ENCODE peak calls at places on chromosomes 11 and 22, in five cellular contexts. One of them, this sample, is unnamed.

GRCh38 chr22:17198188-17199130 is 20.8 kb downstream of the ADA2 start:
- DNase-seq in adrenal gland: no peak
- DNase-seq in H1: peak; percentile 80
- DNase-seq in breast epithelium: no peak
- DNase-seq in prostate gland: peak; percentile 46
- DNase-seq in this sample: peak; percentile 41

GRCh38 chr22:48744967-48745841 is 1082.5 kb downstream of the BRD1 start:
- DNase-seq in adrenal gland: no peak
- DNase-seq in H1: no peak
- DNase-seq in breast epithelium: peak; percentile 33
- DNase-seq in prostate gland: peak; percentile 1
- DNase-seq in this sample: no peak

GRCh38 chr11:2775083-2775625 is 75.4 kb upstream of the KCNQ1OT1 start:
- DNase-seq in adrenal gland: peak; percentile 11
- DNase-seq in H1: no peak
- DNase-seq in breast epithelium: peak; percentile 36
- DNase-seq in prostate gland: peak; percentile 3
- DNase-seq in this sample: no peak

GRCh38 chr11:36073411-36074203 is 129.7 kb downstream of the LDLRAD3 start:
- DNase-seq in adrenal gland: peak; percentile 30
- DNase-seq in H1: no peak
- DNase-seq in breast epithelium: no peak
- DNase-seq in prostate gland: no peak
- DNase-seq in this sample: no peak

GRCh38 chr22:16695261-16695660 is 102.7 kb upstream of the CCT8L2 start:
- DNase-seq in adrenal gland: no peak
- DNase-seq in H1: no peak
- DNase-seq in breast epithelium: no peak
- DNase-seq in prostate gland: no peak
- DNase-seq in this sample: no peak

GRCh38 chr11:30313580-30313979 is 9.3 kb upstream of the ARL14EP start:
- DNase-seq in adrenal gland: no peak
- DNase-seq in H1: no peak
- DNase-seq in breast epithelium: no peak
- DNase-seq in prostate gland: no peak
- DNase-seq in this sample: no peak

GRCh38 chr22:32811788-32812187 is 10.3 kb downstream of the TIMP3 start:
- DNase-seq in adrenal gland: no peak
- DNase-seq in H1: no peak
- DNase-seq in breast epithelium: no peak
- DNase-seq in prostate gland: no peak
- DNase-seq in this sample: no peak

GRCh38 chr11:80955588-80955987 is 1514.8 kb upstream of the TENM4 start:
- DNase-seq in adrenal gland: no peak
- DNase-seq in H1: no peak
- DNase-seq in breast epithelium: no peak
- DNase-seq in prostate gland: no peak
- DNase-seq in this sample: no peak

GRCh38 chr11:47269829-47270305 is at the start of gene MADD:
- DNase-seq in adrenal gland: peak; percentile 86
- DNase-seq in H1: no peak
- DNase-seq in breast epithelium: peak; percentile 76
- DNase-seq in prostate gland: peak; percentile 70
- DNase-seq in this sample: peak; percentile 88

GRCh38 chr11:12077535-12078280 is 32.7 kb upstream of the MICAL2 start:
- DNase-seq in adrenal gland: no peak
- DNase-seq in H1: no peak
- DNase-seq in breast epithelium: no peak
- DNase-seq in prostate gland: no peak
- DNase-seq in this sample: no peak

GRCh38 chr11:41522899-41523672 is 63.6 kb upstream of the LRRC4C start:
- DNase-seq in adrenal gland: no peak
- DNase-seq in H1: no peak
- DNase-seq in breast epithelium: no peak
- DNase-seq in prostate gland: no peak
- DNase-seq in this sample: no peak

GRCh38 chr22:19959587-19960490 is 18.2 kb upstream of the TXNRD2 start:
- DNase-seq in adrenal gland: peak; percentile 60
- DNase-seq in H1: no peak
- DNase-seq in breast epithelium: no peak
- DNase-seq in prostate gland: no peak
- DNase-seq in this sample: no peak

GRCh38 chr11:20617346-20617745 is 17.9 kb downstream of the SLC6A5 start:
- DNase-seq in adrenal gland: no peak
- DNase-seq in H1: no peak
- DNase-seq in breast epithelium: no peak
- DNase-seq in prostate gland: no peak
- DNase-seq in this sample: no peak

GRCh38 chr11:134730096-134730495 is 318.1 kb upstream of the B3GAT1 start:
- DNase-seq in adrenal gland: no peak
- DNase-seq in H1: no peak
- DNase-seq in breast epithelium: no peak
- DNase-seq in prostate gland: no peak
- DNase-seq in this sample: no peak

GRCh38 chr11:130094614-130095013 is 24.9 kb downstream of the APLP2 start:
- DNase-seq in adrenal gland: no peak
- DNase-seq in H1: no peak
- DNase-seq in breast epithelium: no peak
- DNase-seq in prostate gland: no peak
- DNase-seq in this sample: no peak

GRCh38 chr22:49960159-49960966 is at the start of gene PIM3:
- DNase-seq in adrenal gland: peak; percentile 97
- DNase-seq in H1: peak; percentile 66
- DNase-seq in breast epithelium: peak; percentile 96
- DNase-seq in prostate gland: peak; percentile 93
- DNase-seq in this sample: peak; percentile 96

GRCh38 chr11:75433443-75433842 is 440 bp upstream of the KLHL35 start:
- DNase-seq in adrenal gland: no peak
- DNase-seq in H1: no peak
- DNase-seq in breast epithelium: no peak
- DNase-seq in prostate gland: no peak
- DNase-seq in this sample: no peak

GRCh38 chr11:68008381-68009337 is 1.5 kb upstream of the ALDH3B1 start:
- DNase-seq in adrenal gland: no peak
- DNase-seq in H1: no peak
- DNase-seq in breast epithelium: no peak
- DNase-seq in prostate gland: no peak
- DNase-seq in this sample: peak; percentile 57

GRCh38 chr22:33240901-33241300 is 182.7 kb upstream of the SYN3 start:
- DNase-seq in adrenal gland: no peak
- DNase-seq in H1: no peak
- DNase-seq in breast epithelium: no peak
- DNase-seq in prostate gland: no peak
- DNase-seq in this sample: no peak

GRCh38 chr11:34356130-34356529 is 1.7 kb downstream of the ABTB2 start:
- DNase-seq in adrenal gland: no peak
- DNase-seq in H1: no peak
- DNase-seq in breast epithelium: no peak
- DNase-seq in prostate gland: no peak
- DNase-seq in this sample: no peak

GRCh38 chr22:36901411-36902142 is 11.9 kb upstream of the CSF2RB start:
- DNase-seq in adrenal gland: no peak
- DNase-seq in H1: no peak
- DNase-seq in breast epithelium: no peak
- DNase-seq in prostate gland: no peak
- DNase-seq in this sample: no peak

GRCh38 chr22:50434849-50435700 is 39.8 kb downstream of the SBF1 start:
- DNase-seq in adrenal gland: no peak
- DNase-seq in H1: no peak
- DNase-seq in breast epithelium: no peak
- DNase-seq in prostate gland: no peak
- DNase-seq in this sample: no peak

GRCh38 chr11:66877585-66877984 is 20.7 kb downstream of the LRFN4 start:
- DNase-seq in adrenal gland: no peak
- DNase-seq in H1: no peak
- DNase-seq in breast epithelium: no peak
- DNase-seq in prostate gland: no peak
- DNase-seq in this sample: no peak

GRCh38 chr11:17021550-17021949 is 7.3 kb upstream of the PLEKHA7 start:
- DNase-seq in adrenal gland: no peak
- DNase-seq in H1: no peak
- DNase-seq in breast epithelium: no peak
- DNase-seq in prostate gland: no peak
- DNase-seq in this sample: no peak

GRCh38 chr22:49942565-49943404 is 17.8 kb upstream of the PIM3 start:
- DNase-seq in adrenal gland: no peak
- DNase-seq in H1: no peak
- DNase-seq in breast epithelium: no peak
- DNase-seq in prostate gland: no peak
- DNase-seq in this sample: no peak

GRCh38 chr11:10558288-10558687 is 10.2 kb downstream of the LYVE1 start:
- DNase-seq in adrenal gland: no peak
- DNase-seq in H1: no peak
- DNase-seq in breast epithelium: no peak
- DNase-seq in prostate gland: no peak
- DNase-seq in this sample: no peak

GRCh38 chr22:47681766-47682165 is 919.3 kb downstream of the TBC1D22A start:
- DNase-seq in adrenal gland: no peak
- DNase-seq in H1: no peak
- DNase-seq in breast epithelium: no peak
- DNase-seq in prostate gland: no peak
- DNase-seq in this sample: no peak

GRCh38 chr11:4008116-4008515 is 86.5 kb upstream of the RRM1 start:
- DNase-seq in adrenal gland: no peak
- DNase-seq in H1: no peak
- DNase-seq in breast epithelium: no peak
- DNase-seq in prostate gland: no peak
- DNase-seq in this sample: no peak

DNA sequence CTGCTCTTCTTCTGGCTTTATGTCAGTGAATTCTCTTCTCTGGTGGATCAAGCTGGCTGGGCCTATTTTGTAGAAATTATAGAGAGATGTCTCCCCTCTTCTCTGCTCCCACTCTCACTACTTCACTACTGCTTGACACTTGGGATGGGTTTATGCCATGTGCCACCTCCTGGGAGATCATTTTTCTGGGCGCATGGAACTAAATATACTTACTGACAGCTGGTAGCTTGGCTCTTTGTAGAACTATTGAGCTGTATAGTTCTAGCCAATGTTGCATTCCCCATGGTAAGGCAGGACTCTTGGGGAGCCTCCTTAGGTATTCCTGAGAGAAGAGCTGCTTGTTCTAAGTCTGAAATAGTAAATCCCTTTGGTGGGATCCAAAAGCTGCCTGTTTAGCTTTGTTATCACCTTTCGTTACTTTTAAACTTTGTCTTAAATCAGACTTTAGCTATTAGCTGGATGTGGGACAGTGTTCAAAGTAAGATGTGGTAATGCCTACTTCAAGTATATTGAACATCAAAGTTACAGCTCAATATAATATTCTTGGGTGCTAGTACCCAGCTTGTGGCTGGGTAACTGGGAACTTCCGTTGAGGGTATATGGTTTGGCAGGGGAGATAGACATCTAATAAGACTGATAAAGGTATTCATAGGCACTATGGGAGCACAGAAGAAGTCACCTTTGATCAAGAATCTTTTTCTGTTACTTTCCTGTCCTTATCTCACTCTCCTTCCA is 87.5 kb upstream of the RRM1 start:
- DNase-seq in adrenal gland: no peak
- DNase-seq in H1: no peak
- DNase-seq in breast epithelium: no peak
- DNase-seq in prostate gland: no peak
- DNase-seq in this sample: no peak
- TF ChIP-seq CTCF in adrenal gland: no peak
- TF ChIP-seq CTCF in H1: no peak
- TF ChIP-seq CTCF in breast epithelium: no peak
- TF ChIP-seq CTCF in prostate gland: no peak
- TF ChIP-seq CTCF in this sample: no peak

DNA sequence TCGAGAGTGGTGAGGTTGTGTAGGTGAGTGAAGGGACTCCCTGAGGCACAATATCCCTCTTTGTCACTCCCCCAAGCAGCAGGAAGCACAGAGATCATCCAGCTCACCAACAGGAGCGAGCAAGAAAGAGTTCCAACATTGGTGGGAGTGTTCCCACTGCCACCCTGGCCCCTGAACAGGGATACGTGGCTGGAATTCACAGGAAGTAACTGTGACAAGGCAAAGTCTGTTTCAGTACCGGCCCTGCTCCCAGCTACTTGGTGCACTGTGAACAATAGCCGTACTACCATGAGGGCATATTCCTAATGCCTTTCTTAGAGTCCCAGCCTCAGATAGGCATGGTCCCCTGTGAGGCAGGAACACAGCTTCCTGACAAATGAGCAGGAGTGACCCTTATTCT is 1.9 kb upstream of the SLC37A2 start:
- DNase-seq in adrenal gland: no peak
- DNase-seq in H1: no peak
- DNase-seq in breast epithelium: no peak
- DNase-seq in prostate gland: no peak
- DNase-seq in this sample: no peak
- TF ChIP-seq POLR2A in adrenal gland: no peak
- TF ChIP-seq POLR2A in H1: no peak
- TF ChIP-seq POLR2A in breast epithelium: no peak
- TF ChIP-seq POLR2A in prostate gland: no peak
- TF ChIP-seq POLR2A in this sample: no peak

GRCh38 chr22:22721681-22722309 is 77.4 kb downstream of the GGTLC2 start:
- DNase-seq in adrenal gland: no peak
- DNase-seq in H1: no peak
- DNase-seq in breast epithelium: no peak
- DNase-seq in prostate gland: no peak
- DNase-seq in this sample: no peak
- H3K9me3 ChIP-seq in adrenal gland: no peaks in the 10 kb centered on the region
- H3K9me3 ChIP-seq in H1: peaks cover 24% of the 10 kb centered on the region
- H3K9me3 ChIP-seq in breast epithelium: no peaks in the 10 kb centered on the region
- H3K9me3 ChIP-seq in prostate gland: no peaks in the 10 kb centered on the region
- H3K9me3 ChIP-seq in this sample: no peaks in the 10 kb centered on the region

GRCh38 chr11:86800956-86801264 is 568 bp downstream of the PRSS23 start:
- DNase-seq in adrenal gland: no peak
- DNase-seq in H1: no peak
- DNase-seq in breast epithelium: no peak
- DNase-seq in prostate gland: no peak
- DNase-seq in this sample: no peak

GRCh38 chr11:86802146-86802545 is 1.8 kb downstream of the PRSS23 start:
- DNase-seq in adrenal gland: no peak
- DNase-seq in H1: no peak
- DNase-seq in breast epithelium: no peak
- DNase-seq in prostate gland: no peak
- DNase-seq in this sample: no peak

GRCh38 chr11:86803641-86804040 is 3.3 kb downstream of the PRSS23 start:
- DNase-seq in adrenal gland: no peak
- DNase-seq in H1: no peak
- DNase-seq in breast epithelium: no peak
- DNase-seq in prostate gland: no peak
- DNase-seq in this sample: no peak

GRCh38 chr11:86803136-86803535 is 2.8 kb downstream of the PRSS23 start:
- DNase-seq in adrenal gland: no peak
- DNase-seq in H1: no peak
- DNase-seq in breast epithelium: no peak
- DNase-seq in prostate gland: no peak
- DNase-seq in this sample: no peak

DNA sequence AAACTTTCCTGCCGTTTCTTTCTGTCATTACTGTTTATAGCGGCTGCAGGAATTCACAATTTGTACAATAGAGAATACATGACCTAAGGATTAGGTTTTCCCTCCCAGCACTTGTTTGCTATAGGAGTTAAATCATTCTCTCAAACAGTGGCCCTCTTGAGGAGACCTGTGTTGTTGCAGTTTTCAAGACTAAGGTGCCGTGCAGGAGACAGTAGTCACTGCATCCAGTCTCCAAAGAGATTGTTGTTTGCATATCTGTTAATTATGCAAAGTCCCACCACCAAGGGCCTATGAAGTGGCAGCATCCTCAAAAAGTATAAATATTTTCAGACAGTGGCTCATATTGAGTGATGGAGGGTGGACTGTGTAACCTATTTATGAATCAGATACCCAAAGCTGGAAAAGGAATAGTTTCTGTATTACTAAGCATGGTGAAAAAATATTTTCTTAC is 2.3 kb downstream of the PRSS23 start:
- DNase-seq in adrenal gland: no peak
- DNase-seq in H1: no peak
- DNase-seq in breast epithelium: no peak
- DNase-seq in prostate gland: peak; percentile 28
- DNase-seq in this sample: peak; percentile 21
- TF ChIP-seq CTCF in adrenal gland: peak; percentile 59
- TF ChIP-seq CTCF in H1: no peak
- TF ChIP-seq CTCF in breast epithelium: peak; percentile 46
- TF ChIP-seq CTCF in prostate gland: peak; percentile 39
- TF ChIP-seq CTCF in this sample: peak; percentile 50